ENCODE peak calls at places on chromosomes 5 and 9, in four cellular contexts. Y is fibroblast of lung, W is foreskin fibroblast, Z is HepG2. X is an unnamed sample.

GRCh38 chr9:36961568-36962360 is 72.3 kb downstream of the PAX5 start:
- DNase-seq in Y (peak), W (peak), Z (no peak), X (peak)

GRCh38 chr9:112384690-112385089 is 4.8 kb downstream of the HSDL2 start:
- DNase-seq in Y (no peak), W (no peak), Z (peak), X (no peak)

GRCh38 chr9:128191406-128192046 is at the start of gene CIZ1:
- DNase-seq in Y (peak), W (peak), Z (peak), X (no peak)

GRCh38 chr5:40879163-40879942 is 29.9 kb upstream of the C7 start:
- DNase-seq in Y (peak), W (peak), Z (peak), X (no peak)

GRCh38 chr9:97852001-97852398 is 1.0 kb upstream of the FOXE1 start:
- DNase-seq in Y (no peak), W (no peak), Z (no peak), X (no peak)

GRCh38 chr9:110691002-110691549 is 22.5 kb downstream of the MUSK start:
- DNase-seq in Y (peak), W (peak), Z (peak), X (no peak)

GRCh38 chr9:136372561-136373299 is 739 bp downstream of the CARD9 start:
- DNase-seq in Y (peak), W (peak), Z (peak), X (no peak)

GRCh38 chr5:120164989-120165388 is 299.1 kb upstream of the PRR16 start:
- DNase-seq in Y (no peak), W (peak), Z (no peak), X (no peak)

GRCh38 chr5:65808818-65809217 is 86.8 kb downstream of the NLN start:
- DNase-seq in Y (peak), W (peak), Z (no peak), X (no peak)

GRCh38 chr9:110746211-110746930 is 77.8 kb downstream of the MUSK start:
- DNase-seq in Y (peak), W (peak), Z (no peak), X (no peak)

GRCh38 chr5:143194206-143194605 is 209.3 kb downstream of the NR3C1 start:
- DNase-seq in Y (peak), W (peak), Z (no peak), X (no peak)

GRCh38 chr9:115373000-115373709 is 255.2 kb upstream of the TNC start:
- DNase-seq in Y (peak), W (peak), Z (peak), X (peak)
- TF ChIP-seq CTCF in Y (no peak), W (no peak), Z (no peak), X (no peak)

GRCh38 chr9:131097948-131098278 is 1.6 kb downstream of the AIF1L start:
- DNase-seq in Y (no peak), W (no peak), Z (no peak), X (no peak)

GRCh38 chr9:131098391-131099087 is 2.2 kb downstream of the AIF1L start:
- DNase-seq in Y (no peak), W (no peak), Z (no peak), X (no peak)

GRCh38 chr9:131095666-131096489 is 453 bp upstream of the AIF1L start:
- DNase-seq in Y (no peak), W (peak), Z (peak), X (no peak)

GRCh38 chr9:131096490-131097258 is at the start of gene AIF1L:
- DNase-seq in Y (no peak), W (peak), Z (no peak), X (no peak)

GRCh38 chr9:131097259-131097947 is 1.1 kb downstream of the AIF1L start:
- DNase-seq in Y (no peak), W (no peak), Z (no peak), X (no peak)
- H3K4me3 ChIP-seq in Y (no peak), W (peak), Z (peak), X (peak)

GRCh38 chr5:158022393-158022792 is 163.4 kb upstream of the CLINT1 start:
- DNase-seq in Y (no peak), W (no peak), Z (no peak), X (no peak)

GRCh38 chr5:158023266-158023665 is 164.3 kb upstream of the CLINT1 start:
- DNase-seq in Y (no peak), W (no peak), Z (no peak), X (no peak)

GRCh38 chr5:158026248-158027031 is 167.5 kb upstream of the CLINT1 start:
- DNase-seq in Y (peak), W (peak), Z (no peak), X (peak)

GRCh38 chr5:158020555-158021418 is 161.8 kb upstream of the CLINT1 start:
- DNase-seq in Y (no peak), W (no peak), Z (no peak), X (no peak)

GRCh38 chr5:158022844-158023243 is 163.9 kb upstream of the CLINT1 start:
- DNase-seq in Y (no peak), W (no peak), Z (no peak), X (no peak)
- TF ChIP-seq CTCF in Y (no peak), W (no peak), Z (no peak), X (no peak)

DNA sequence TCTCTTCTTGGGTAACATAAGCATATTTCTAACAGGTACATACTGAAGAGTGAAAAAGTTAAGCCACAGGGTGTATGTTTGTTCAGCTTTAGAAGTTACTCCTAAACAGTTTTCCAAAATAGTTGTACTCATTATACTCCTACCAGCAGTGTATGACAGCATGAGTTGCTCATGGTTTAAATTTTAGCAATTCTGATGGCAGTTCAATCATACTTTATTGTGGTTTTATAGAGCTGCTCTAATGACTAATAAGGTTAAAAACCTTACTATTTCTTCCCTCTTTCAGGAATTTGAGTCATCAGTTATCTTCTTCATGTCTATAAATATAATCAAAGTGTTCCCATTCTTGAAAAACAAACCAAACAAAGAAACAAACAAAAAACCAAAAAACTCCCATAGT is 81.5 kb downstream of the CAAP1 start:
- DNase-seq in Y (peak), W (no peak), Z (no peak), X (no peak)
- H3K4me3 ChIP-seq in Y (no peak), W (no peak), Z (no peak), X (no peak)

GRCh38 chr9:84170521-84171141 is 169.9 kb downstream of the SLC28A3 start:
- DNase-seq in Y (peak), W (peak), Z (peak), X (peak)
- TF ChIP-seq CTCF in Y (no peak), W (peak), Z (no peak), X (peak)

DNA sequence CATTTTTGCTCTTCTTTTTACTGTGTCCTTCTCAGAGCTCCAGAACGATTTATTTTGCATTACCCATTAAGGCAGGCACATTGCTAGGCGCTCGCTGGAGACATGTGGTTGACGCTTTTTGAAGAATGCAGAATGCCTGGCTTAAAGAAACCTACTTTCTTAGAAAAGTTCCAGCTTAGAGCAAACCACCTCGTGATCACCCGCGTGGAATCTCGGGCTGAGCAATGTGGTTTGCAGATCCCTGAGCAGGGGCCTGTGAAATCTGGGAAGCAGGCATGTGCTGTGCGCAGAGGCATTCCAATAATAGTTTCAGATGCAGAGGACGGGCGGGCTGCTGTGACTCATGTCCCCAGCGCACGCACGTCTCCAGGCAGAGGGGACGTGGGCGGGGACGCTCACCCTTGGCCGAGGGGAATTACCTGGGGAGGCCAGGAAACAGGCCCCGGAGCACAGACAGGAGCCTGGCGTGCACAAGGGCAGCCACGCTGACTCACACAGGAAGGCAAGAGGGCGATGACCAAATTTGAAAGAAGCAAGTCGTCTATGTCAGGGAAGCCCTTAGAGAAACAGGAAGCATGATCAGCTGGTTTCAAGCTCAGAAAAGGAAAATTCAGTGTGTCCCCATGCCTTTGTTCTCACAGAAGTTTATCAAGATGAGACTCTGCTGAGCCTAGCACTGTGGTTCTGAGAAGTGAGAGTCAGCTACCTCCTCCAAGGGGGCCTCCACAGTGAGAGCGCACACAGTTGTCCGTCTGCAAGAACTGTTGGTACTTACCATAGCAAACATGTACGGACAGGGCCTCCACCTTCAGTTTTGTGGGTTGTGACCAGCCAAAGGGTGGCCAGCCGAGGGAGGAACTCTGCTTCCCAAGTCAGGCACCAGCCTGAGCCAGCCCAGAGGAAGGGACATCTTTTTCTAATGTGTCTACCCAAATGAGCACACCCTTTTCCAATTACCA is 218.6 kb downstream of the PIK3R1 start:
- DNase-seq in Y (peak), W (peak), Z (peak), X (peak)
- H3K4me3 ChIP-seq in Y (no peak), W (no peak), Z (peak), X (no peak)

DNA sequence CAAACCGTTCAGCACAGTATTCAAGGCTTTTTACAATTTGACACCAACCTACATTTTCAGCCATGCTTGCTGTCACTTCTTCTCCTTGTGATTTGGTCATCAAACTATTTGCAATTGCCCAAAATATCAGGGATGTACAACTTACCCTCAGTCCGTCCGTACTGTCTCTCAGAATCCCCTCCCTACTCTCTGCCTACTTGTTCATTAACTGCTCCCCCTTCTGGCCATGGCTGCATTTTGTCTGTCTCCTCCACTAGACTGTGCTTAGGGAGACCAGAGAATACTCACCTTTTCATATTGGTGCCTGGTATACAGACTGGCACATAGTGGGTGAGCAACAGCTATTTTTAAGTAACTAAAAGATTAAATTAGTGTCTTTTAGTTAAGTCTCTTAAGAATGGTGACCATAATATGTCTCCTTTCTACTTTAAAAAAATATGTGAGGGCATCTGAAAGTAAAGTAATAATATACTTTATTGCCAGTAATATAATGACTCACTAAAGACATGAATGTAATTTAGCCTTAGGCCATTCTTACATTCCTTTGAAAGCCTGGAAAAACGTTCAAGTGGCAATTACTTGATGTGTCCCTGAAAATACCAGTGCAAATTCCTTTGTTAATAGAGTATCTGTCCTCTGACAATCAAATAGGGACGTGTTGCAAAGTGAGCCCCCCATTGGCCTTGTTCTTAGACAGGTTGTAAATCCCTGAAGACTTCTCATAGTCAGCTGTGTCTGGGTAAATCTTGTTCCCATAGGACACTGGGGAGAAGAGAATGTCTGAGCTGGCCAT is 27.8 kb downstream of the PRLR start:
- DNase-seq in Y (peak), W (peak), Z (peak), X (peak)
- TF ChIP-seq CTCF in Y (peak), W (peak), Z (peak), X (peak)

GRCh38 chr5:141560725-141561483 is 57.9 kb downstream of the DIAPH1 start:
- DNase-seq in Y (peak), W (peak), Z (peak), X (peak)
- H3K4me3 ChIP-seq in Y (no peak), W (peak), Z (no peak), X (no peak)

DNA sequence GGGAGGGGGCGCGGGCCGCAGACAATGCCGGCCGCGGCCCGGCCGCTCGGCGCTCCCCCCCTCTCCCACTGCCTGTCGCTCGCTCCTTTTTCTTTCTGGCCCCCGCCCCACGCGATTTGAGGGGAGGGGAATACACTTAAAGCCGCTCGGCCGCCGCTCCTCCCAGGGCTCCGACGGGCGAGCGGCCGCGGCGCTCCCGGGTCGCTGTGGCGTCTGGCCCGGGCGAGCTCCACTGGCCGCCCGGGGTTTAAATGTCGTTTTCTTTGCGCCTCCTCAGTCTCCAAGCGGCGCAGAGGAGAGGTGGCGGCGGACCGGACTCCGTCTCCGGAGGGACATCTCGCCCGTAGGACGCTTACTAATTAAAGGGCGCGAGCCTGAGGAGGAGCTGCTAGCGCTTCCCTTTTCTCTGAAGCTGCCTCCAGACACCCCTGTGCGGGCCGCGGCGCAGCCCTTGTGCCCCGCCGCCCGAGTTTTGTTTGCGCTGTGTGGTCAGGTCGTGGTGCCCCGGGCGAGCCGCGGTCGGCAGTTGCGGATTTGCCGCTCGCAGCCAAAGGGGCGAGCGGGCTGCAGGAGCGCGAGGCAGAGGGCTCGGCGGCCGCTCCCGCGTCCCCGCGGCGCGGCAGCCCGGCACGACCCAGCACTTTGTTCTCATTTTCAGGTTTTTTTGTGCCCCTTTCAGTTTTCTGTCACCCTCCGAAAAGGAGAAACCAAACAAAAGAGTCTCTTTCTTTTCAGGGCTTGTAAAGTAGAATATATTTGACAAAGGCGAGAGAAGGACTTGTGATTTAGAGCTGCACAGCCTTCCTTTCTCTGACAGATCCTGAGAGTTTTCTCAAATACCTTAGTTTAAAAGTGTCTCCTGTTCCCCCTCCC is 1.5 kb downstream of the ZSWIM6 start:
- DNase-seq in Y (no peak), W (peak), Z (no peak), X (no peak)
- TF ChIP-seq CTCF in Y (no peak), W (no peak), Z (no peak), X (no peak)

GRCh38 chr5:15571081-15571480 is 71.1 kb downstream of the FBXL7 start:
- DNase-seq in Y (no peak), W (no peak), Z (no peak), X (no peak)

GRCh38 chr5:15574121-15574520 is 74.1 kb downstream of the FBXL7 start:
- DNase-seq in Y (no peak), W (no peak), Z (no peak), X (no peak)

GRCh38 chr5:15573594-15573993 is 73.6 kb downstream of the FBXL7 start:
- DNase-seq in Y (peak), W (peak), Z (no peak), X (no peak)

GRCh38 chr5:15570491-15570890 is 70.5 kb downstream of the FBXL7 start:
- DNase-seq in Y (no peak), W (no peak), Z (no peak), X (no peak)

DNA sequence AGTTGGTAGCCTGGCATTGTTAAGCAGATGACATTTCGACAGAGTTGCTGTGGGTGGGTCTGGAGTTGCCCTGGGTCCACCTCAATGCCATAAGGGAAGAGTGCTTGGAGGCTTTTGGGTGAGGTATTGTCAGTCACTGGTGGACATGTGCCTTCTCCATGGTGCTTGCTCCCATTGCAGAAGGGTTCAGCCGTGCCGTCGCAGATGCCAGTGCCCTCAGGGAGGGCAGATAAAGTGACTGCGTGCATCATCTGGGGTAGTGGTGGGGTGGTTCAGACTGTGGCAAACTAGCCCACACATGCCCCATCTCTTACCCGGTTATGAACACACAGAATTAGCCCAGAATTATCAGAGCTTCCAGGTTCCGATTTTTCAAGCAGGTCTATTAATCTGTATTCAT is 71.6 kb downstream of the FBXL7 start:
- DNase-seq in Y (no peak), W (no peak), Z (no peak), X (no peak)
- H3K4me3 ChIP-seq in Y (no peak), W (no peak), Z (no peak), X (no peak)

X was measured in HFF-Myc.